ENCODE peak calls at places on chromosomes 4 and X, in nine cellular contexts. One of them, this sample, is unnamed.

GRCh38 chr4:84852081-84852480 is 114.4 kb downstream of the WDFY3 start:
- DNase-seq in glutamatergic neuron: no peak
- DNase-seq in MCF 10A: peak; percentile 39
- DNase-seq in PC-3: peak; percentile 52
- DNase-seq in upper lobe of right lung: no peak
- DNase-seq in epithelial cell of esophagus: no peak
- DNase-seq in heart right ventricle: no peak
- DNase-seq in CD8-positive, alpha-beta T cell: no peak
- DNase-seq in sigmoid colon: no peak
- DNase-seq in this sample: no peak

GRCh38 chr4:119059221-119059620 is 76.4 kb upstream of the MYOZ2 start:
- DNase-seq in glutamatergic neuron: no peak
- DNase-seq in MCF 10A: no peak
- DNase-seq in PC-3: no peak
- DNase-seq in upper lobe of right lung: no peak
- DNase-seq in epithelial cell of esophagus: no peak
- DNase-seq in heart right ventricle: no peak
- DNase-seq in CD8-positive, alpha-beta T cell: no peak
- DNase-seq in sigmoid colon: no peak
- DNase-seq in this sample: no peak

GRCh38 chr4:118350961-118351360 is 1.8 kb downstream of the PRSS12 start:
- DNase-seq in glutamatergic neuron: no peak
- DNase-seq in MCF 10A: peak; percentile 14
- DNase-seq in PC-3: no peak
- DNase-seq in upper lobe of right lung: no peak
- DNase-seq in epithelial cell of esophagus: no peak
- DNase-seq in heart right ventricle: no peak
- DNase-seq in CD8-positive, alpha-beta T cell: no peak
- DNase-seq in sigmoid colon: no peak
- DNase-seq in this sample: no peak

GRCh38 chrX:26851981-26852380 is 611.2 kb downstream of the PPP4R3C start:
- DNase-seq in glutamatergic neuron: no peak
- DNase-seq in MCF 10A: peak; percentile 48
- DNase-seq in PC-3: peak; percentile 1
- DNase-seq in upper lobe of right lung: no peak
- DNase-seq in epithelial cell of esophagus: peak; percentile 38
- DNase-seq in heart right ventricle: no peak
- DNase-seq in CD8-positive, alpha-beta T cell: no peak
- DNase-seq in sigmoid colon: no peak
- DNase-seq in this sample: no peak

GRCh38 chrX:40108959-40109287 is 11.2 kb upstream of the BCOR start:
- DNase-seq in glutamatergic neuron: peak; percentile 59
- DNase-seq in MCF 10A: peak; percentile 76
- DNase-seq in PC-3: peak; percentile 79
- DNase-seq in upper lobe of right lung: peak; percentile 89
- DNase-seq in epithelial cell of esophagus: peak; percentile 83
- DNase-seq in heart right ventricle: peak; percentile 84
- DNase-seq in CD8-positive, alpha-beta T cell: peak; percentile 41
- DNase-seq in sigmoid colon: peak; percentile 93
- DNase-seq in this sample: no peak

GRCh38 chrX:130896816-130897508 is 6.0 kb downstream of the ENOX2 start:
- DNase-seq in glutamatergic neuron: no peak
- DNase-seq in MCF 10A: no peak
- DNase-seq in PC-3: no peak
- DNase-seq in upper lobe of right lung: no peak
- DNase-seq in epithelial cell of esophagus: no peak
- DNase-seq in heart right ventricle: no peak
- DNase-seq in CD8-positive, alpha-beta T cell: no peak
- DNase-seq in sigmoid colon: no peak
- DNase-seq in this sample: no peak

GRCh38 chr4:6273661-6273990 is 4.0 kb downstream of the WFS1 start:
- DNase-seq in glutamatergic neuron: no peak
- DNase-seq in MCF 10A: no peak
- DNase-seq in PC-3: peak; percentile 59
- DNase-seq in upper lobe of right lung: no peak
- DNase-seq in epithelial cell of esophagus: no peak
- DNase-seq in heart right ventricle: no peak
- DNase-seq in CD8-positive, alpha-beta T cell: no peak
- DNase-seq in sigmoid colon: no peak
- DNase-seq in this sample: no peak

GRCh38 chr4:70915048-70915815 is 13.1 kb downstream of the MOB1B start:
- DNase-seq in glutamatergic neuron: no peak
- DNase-seq in MCF 10A: peak; percentile 23
- DNase-seq in PC-3: peak; percentile 88
- DNase-seq in upper lobe of right lung: no peak
- DNase-seq in epithelial cell of esophagus: peak; percentile 52
- DNase-seq in heart right ventricle: no peak
- DNase-seq in CD8-positive, alpha-beta T cell: no peak
- DNase-seq in sigmoid colon: no peak
- DNase-seq in this sample: no peak

GRCh38 chr4:68038272-68038671 is 75.0 kb upstream of the TMPRSS11A start:
- DNase-seq in glutamatergic neuron: no peak
- DNase-seq in MCF 10A: no peak
- DNase-seq in PC-3: no peak
- DNase-seq in upper lobe of right lung: no peak
- DNase-seq in epithelial cell of esophagus: no peak
- DNase-seq in heart right ventricle: no peak
- DNase-seq in CD8-positive, alpha-beta T cell: no peak
- DNase-seq in sigmoid colon: no peak
- DNase-seq in this sample: no peak

GRCh38 chrX:38595801-38596200 is 34.5 kb downstream of the TSPAN7 start:
- DNase-seq in glutamatergic neuron: no peak
- DNase-seq in MCF 10A: no peak
- DNase-seq in PC-3: no peak
- DNase-seq in upper lobe of right lung: no peak
- DNase-seq in epithelial cell of esophagus: no peak
- DNase-seq in heart right ventricle: no peak
- DNase-seq in CD8-positive, alpha-beta T cell: no peak
- DNase-seq in sigmoid colon: no peak
- DNase-seq in this sample: no peak

GRCh38 chrX:68180501-68181061 is 252.7 kb downstream of the OPHN1 start:
- DNase-seq in glutamatergic neuron: no peak
- DNase-seq in MCF 10A: no peak
- DNase-seq in PC-3: no peak
- DNase-seq in upper lobe of right lung: no peak
- DNase-seq in epithelial cell of esophagus: no peak
- DNase-seq in heart right ventricle: no peak
- DNase-seq in CD8-positive, alpha-beta T cell: no peak
- DNase-seq in sigmoid colon: no peak
- DNase-seq in this sample: no peak

GRCh38 chrX:45347877-45348675 is 147.4 kb upstream of the DIPK2B start:
- DNase-seq in glutamatergic neuron: no peak
- DNase-seq in MCF 10A: no peak
- DNase-seq in PC-3: peak; percentile 76
- DNase-seq in upper lobe of right lung: no peak
- DNase-seq in epithelial cell of esophagus: peak; percentile 25
- DNase-seq in heart right ventricle: no peak
- DNase-seq in CD8-positive, alpha-beta T cell: no peak
- DNase-seq in sigmoid colon: no peak
- DNase-seq in this sample: no peak

GRCh38 chrX:54066841-54067240 is 22.6 kb upstream of the PHF8 start:
- DNase-seq in glutamatergic neuron: no peak
- DNase-seq in MCF 10A: peak; percentile 6
- DNase-seq in PC-3: peak; percentile 39
- DNase-seq in upper lobe of right lung: no peak
- DNase-seq in epithelial cell of esophagus: peak; percentile 50
- DNase-seq in heart right ventricle: no peak
- DNase-seq in CD8-positive, alpha-beta T cell: no peak
- DNase-seq in sigmoid colon: no peak
- DNase-seq in this sample: no peak

GRCh38 chr4:185810746-185811508 is 1.1 kb downstream of the SORBS2 start:
- DNase-seq in glutamatergic neuron: no peak
- DNase-seq in MCF 10A: peak; percentile 13
- DNase-seq in PC-3: peak; percentile 14
- DNase-seq in upper lobe of right lung: no peak
- DNase-seq in epithelial cell of esophagus: peak; percentile 30
- DNase-seq in heart right ventricle: no peak
- DNase-seq in CD8-positive, alpha-beta T cell: no peak
- DNase-seq in sigmoid colon: no peak
- DNase-seq in this sample: no peak

GRCh38 chr4:66923081-66923865 is 622.0 kb downstream of the CENPC start:
- DNase-seq in glutamatergic neuron: no peak
- DNase-seq in MCF 10A: no peak
- DNase-seq in PC-3: no peak
- DNase-seq in upper lobe of right lung: no peak
- DNase-seq in epithelial cell of esophagus: no peak
- DNase-seq in heart right ventricle: no peak
- DNase-seq in CD8-positive, alpha-beta T cell: no peak
- DNase-seq in sigmoid colon: no peak
- DNase-seq in this sample: no peak

DNA sequence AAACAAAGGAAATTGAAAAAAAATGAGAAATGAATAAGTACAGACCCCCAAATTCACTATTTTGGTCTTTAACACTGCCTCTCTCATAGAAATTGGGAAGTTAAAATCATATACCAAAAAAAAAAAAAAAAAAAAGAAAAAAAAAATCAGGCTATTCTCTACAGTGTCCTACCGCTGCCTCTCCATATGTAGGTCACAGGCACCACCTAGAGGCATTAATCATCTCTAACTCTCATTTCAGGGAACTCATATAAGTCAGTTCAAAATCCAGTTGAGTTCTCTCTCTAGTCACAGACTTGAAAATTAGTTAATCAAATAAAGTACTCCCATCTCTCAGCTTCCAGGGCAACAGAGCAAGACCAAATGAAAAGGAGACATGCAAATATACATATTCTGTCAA is 47.9 kb downstream of the COX18 start:
- DNase-seq in glutamatergic neuron: no peak
- DNase-seq in MCF 10A: peak; percentile 63
- DNase-seq in PC-3: peak; percentile 80
- DNase-seq in upper lobe of right lung: no peak
- DNase-seq in epithelial cell of esophagus: peak; percentile 73
- DNase-seq in heart right ventricle: no peak
- DNase-seq in CD8-positive, alpha-beta T cell: no peak
- DNase-seq in sigmoid colon: no peak
- DNase-seq in this sample: no peak
- TF ChIP-seq CTCF in glutamatergic neuron: no peak
- TF ChIP-seq CTCF in MCF 10A: peak; percentile 58
- TF ChIP-seq CTCF in PC-3: peak; percentile 85
- TF ChIP-seq CTCF in upper lobe of right lung: no peak
- TF ChIP-seq CTCF in epithelial cell of esophagus: peak; percentile 56
- TF ChIP-seq CTCF in heart right ventricle: no peak
- TF ChIP-seq CTCF in CD8-positive, alpha-beta T cell: no peak
- TF ChIP-seq CTCF in sigmoid colon: no peak
- TF ChIP-seq CTCF in this sample: no peak

DNA sequence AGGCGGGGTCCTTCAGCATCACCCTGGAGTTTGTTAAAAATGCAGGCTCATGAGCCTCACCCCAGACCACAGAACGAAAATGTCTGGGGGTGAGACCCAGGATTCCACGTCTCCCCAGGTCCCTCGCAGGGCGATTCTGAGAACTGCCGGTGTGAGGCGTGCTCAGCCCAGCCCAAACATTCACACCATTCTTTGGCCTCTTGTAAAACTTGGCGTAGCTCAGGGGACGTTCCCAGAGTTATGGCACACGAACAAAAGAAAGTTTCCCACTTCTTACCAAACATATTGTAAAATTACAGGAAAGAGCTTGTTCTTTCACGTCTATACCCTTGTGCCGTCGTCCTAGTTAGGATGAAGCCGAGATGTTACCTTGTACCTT is 12.9 kb downstream of the CD99 start:
- DNase-seq in glutamatergic neuron: no peak
- DNase-seq in MCF 10A: peak; percentile 16
- DNase-seq in PC-3: no peak
- DNase-seq in upper lobe of right lung: no peak
- DNase-seq in epithelial cell of esophagus: peak; percentile 74
- DNase-seq in heart right ventricle: peak; percentile 44
- DNase-seq in CD8-positive, alpha-beta T cell: no peak
- DNase-seq in sigmoid colon: no peak
- DNase-seq in this sample: no peak
- TF ChIP-seq CTCF in glutamatergic neuron: no peak
- TF ChIP-seq CTCF in MCF 10A: no peak
- TF ChIP-seq CTCF in PC-3: no peak
- TF ChIP-seq CTCF in upper lobe of right lung: peak; percentile 48
- TF ChIP-seq CTCF in epithelial cell of esophagus: peak; percentile 74
- TF ChIP-seq CTCF in heart right ventricle: peak; percentile 30
- TF ChIP-seq CTCF in CD8-positive, alpha-beta T cell: no peak
- TF ChIP-seq CTCF in sigmoid colon: peak; percentile 40
- TF ChIP-seq CTCF in this sample: no peak

DNA sequence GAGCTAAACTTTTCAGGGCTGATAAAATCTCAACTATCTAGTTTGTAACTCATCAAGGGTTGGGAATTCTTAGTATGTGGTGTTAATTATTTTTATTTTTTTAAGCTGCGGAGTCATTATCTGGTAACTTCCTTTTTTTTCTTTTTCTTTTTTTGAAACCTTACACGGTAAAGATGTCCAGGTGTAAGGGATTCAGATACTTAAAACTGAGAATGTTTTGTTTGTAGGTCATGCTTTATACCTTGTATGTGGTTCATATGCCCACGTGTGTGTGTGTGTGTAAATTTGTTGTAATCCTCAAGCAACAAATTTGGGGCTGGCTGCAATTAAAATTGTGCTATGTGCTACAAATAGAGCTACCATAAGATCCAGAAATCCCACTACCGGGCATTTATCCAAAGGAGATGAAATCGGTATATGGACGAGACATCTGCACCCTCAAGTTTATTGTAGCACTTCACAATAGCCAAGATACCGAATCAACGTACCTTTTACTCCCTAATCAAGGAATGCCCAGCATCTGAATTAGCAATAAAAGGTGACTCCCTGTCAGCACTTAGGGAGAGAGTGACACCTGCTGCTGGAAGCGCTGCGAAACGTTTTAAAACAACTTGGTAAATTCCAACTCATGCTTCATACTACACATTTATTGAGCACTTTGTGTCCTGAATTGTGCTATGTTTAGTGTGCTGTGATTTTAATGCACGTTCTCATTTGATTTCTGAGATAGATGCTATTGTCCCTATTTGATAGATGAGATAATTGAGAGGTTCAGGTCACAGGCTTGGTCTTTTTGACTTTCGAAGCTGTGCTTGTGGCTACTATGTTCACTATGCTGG is 16.1 kb downstream of the MSMO1 start:
- DNase-seq in glutamatergic neuron: no peak
- DNase-seq in MCF 10A: no peak
- DNase-seq in PC-3: peak; percentile 55
- DNase-seq in upper lobe of right lung: no peak
- DNase-seq in epithelial cell of esophagus: peak; percentile 51
- DNase-seq in heart right ventricle: no peak
- DNase-seq in CD8-positive, alpha-beta T cell: no peak
- DNase-seq in sigmoid colon: no peak
- DNase-seq in this sample: no peak
- TF ChIP-seq CTCF in glutamatergic neuron: no peak
- TF ChIP-seq CTCF in MCF 10A: no peak
- TF ChIP-seq CTCF in PC-3: peak; percentile 70
- TF ChIP-seq CTCF in upper lobe of right lung: peak; percentile 40
- TF ChIP-seq CTCF in epithelial cell of esophagus: peak; percentile 58
- TF ChIP-seq CTCF in heart right ventricle: no peak
- TF ChIP-seq CTCF in CD8-positive, alpha-beta T cell: no peak
- TF ChIP-seq CTCF in sigmoid colon: no peak
- TF ChIP-seq CTCF in this sample: no peak

DNA sequence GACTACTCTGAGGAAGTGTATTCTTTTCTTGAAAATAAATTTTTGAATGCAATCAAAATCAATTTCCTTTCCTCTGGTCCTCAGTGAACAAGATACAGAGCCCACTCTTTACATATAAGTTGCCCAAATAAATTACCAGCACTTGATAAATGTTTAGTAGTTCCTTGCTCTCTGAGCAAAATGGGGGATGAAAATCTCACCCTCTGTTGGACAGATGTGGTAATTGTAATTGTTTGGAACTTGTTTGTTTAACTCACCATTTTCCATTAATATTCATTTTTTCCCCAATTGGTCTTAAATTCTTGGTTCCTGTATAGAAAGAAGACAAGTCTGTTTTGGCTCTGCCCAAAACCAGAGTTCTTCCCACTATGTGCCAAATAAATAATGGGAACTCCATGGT is 146.3 kb downstream of the LDB2 start:
- DNase-seq in glutamatergic neuron: no peak
- DNase-seq in MCF 10A: peak; percentile 17
- DNase-seq in PC-3: peak; percentile 16
- DNase-seq in upper lobe of right lung: no peak
- DNase-seq in epithelial cell of esophagus: peak; percentile 1
- DNase-seq in heart right ventricle: no peak
- DNase-seq in CD8-positive, alpha-beta T cell: no peak
- DNase-seq in sigmoid colon: no peak
- DNase-seq in this sample: no peak
- TF ChIP-seq CTCF in glutamatergic neuron: peak; percentile 57
- TF ChIP-seq CTCF in MCF 10A: no peak
- TF ChIP-seq CTCF in PC-3: peak; percentile 49
- TF ChIP-seq CTCF in upper lobe of right lung: peak; percentile 22
- TF ChIP-seq CTCF in epithelial cell of esophagus: no peak
- TF ChIP-seq CTCF in heart right ventricle: no peak
- TF ChIP-seq CTCF in CD8-positive, alpha-beta T cell: no peak
- TF ChIP-seq CTCF in sigmoid colon: no peak
- TF ChIP-seq CTCF in this sample: no peak

This sample was measured in natural killer cell.